ENCODE peak calls at places on chromosome 5, in five cellular contexts. One of them, this sample, is unnamed.

GRCh38 chr5:132394681-132395259 is 25.3 kb downstream of the SLC22A5 start:
- DNase-seq in A549: no peak
- DNase-seq in H1: no peak
- DNase-seq in HepG2: no peak
- DNase-seq in GM12878: no peak
- DNase-seq in this sample: no peak

GRCh38 chr5:172107606-172108005 is 80.4 kb downstream of the STK10 start:
- DNase-seq in GM12878: no peak
- DNase-seq in H1: no peak
- DNase-seq in A549: peak
- DNase-seq in HepG2: no peak
- DNase-seq in this sample: no peak

GRCh38 chr5:137192293-137192743 is 306.8 kb downstream of the SPOCK1 start:
- DNase-seq in H1: no peak
- DNase-seq in A549: peak
- DNase-seq in HepG2: no peak
- DNase-seq in GM12878: no peak
- DNase-seq in this sample: no peak

GRCh38 chr5:73534001-73534547 is 31.4 kb downstream of the ANKRA2 start:
- DNase-seq in A549: no peak
- DNase-seq in HepG2: no peak
- DNase-seq in GM12878: no peak
- DNase-seq in H1: no peak
- DNase-seq in this sample: no peak

GRCh38 chr5:117947121-117947520 is 1041.2 kb downstream of the DTWD2 start:
- DNase-seq in GM12878: no peak
- DNase-seq in HepG2: no peak
- DNase-seq in A549: no peak
- DNase-seq in H1: no peak
- DNase-seq in this sample: no peak

GRCh38 chr5:145856285-145856818 is 16.5 kb downstream of the GRXCR2 start:
- DNase-seq in GM12878: no peak
- DNase-seq in A549: no peak
- DNase-seq in H1: peak
- DNase-seq in HepG2: peak
- DNase-seq in this sample: no peak

GRCh38 chr5:65481635-65482271 is at the start of gene ADAMTS6:
- DNase-seq in A549: peak
- DNase-seq in HepG2: peak
- DNase-seq in GM12878: peak
- DNase-seq in H1: peak
- DNase-seq in this sample: peak

GRCh38 chr5:120228262-120229031 is 235.7 kb upstream of the PRR16 start:
- DNase-seq in GM12878: no peak
- DNase-seq in H1: no peak
- DNase-seq in HepG2: peak
- DNase-seq in A549: peak
- DNase-seq in this sample: no peak

GRCh38 chr5:174751154-174751990 is 27.0 kb downstream of the MSX2 start:
- DNase-seq in A549: no peak
- DNase-seq in H1: peak
- DNase-seq in GM12878: no peak
- DNase-seq in HepG2: no peak
- DNase-seq in this sample: no peak

GRCh38 chr5:6402939-6403338 is 24.6 kb upstream of the MED10 start:
- DNase-seq in GM12878: peak
- DNase-seq in HepG2: no peak
- DNase-seq in H1: no peak
- DNase-seq in A549: no peak
- DNase-seq in this sample: no peak

GRCh38 chr5:3911111-3911510 is 315.5 kb downstream of the IRX1 start:
- DNase-seq in A549: no peak
- DNase-seq in HepG2: no peak
- DNase-seq in GM12878: no peak
- DNase-seq in H1: no peak
- DNase-seq in this sample: no peak

GRCh38 chr5:143248822-143249579 is 154.5 kb downstream of the NR3C1 start:
- DNase-seq in H1: no peak
- DNase-seq in GM12878: no peak
- DNase-seq in HepG2: peak
- DNase-seq in A549: peak
- DNase-seq in this sample: peak

GRCh38 chr5:179680014-179680779 is 637 bp downstream of the CBY3 start:
- DNase-seq in H1: no peak
- DNase-seq in HepG2: peak
- DNase-seq in A549: no peak
- DNase-seq in GM12878: no peak
- DNase-seq in this sample: no peak

DNA sequence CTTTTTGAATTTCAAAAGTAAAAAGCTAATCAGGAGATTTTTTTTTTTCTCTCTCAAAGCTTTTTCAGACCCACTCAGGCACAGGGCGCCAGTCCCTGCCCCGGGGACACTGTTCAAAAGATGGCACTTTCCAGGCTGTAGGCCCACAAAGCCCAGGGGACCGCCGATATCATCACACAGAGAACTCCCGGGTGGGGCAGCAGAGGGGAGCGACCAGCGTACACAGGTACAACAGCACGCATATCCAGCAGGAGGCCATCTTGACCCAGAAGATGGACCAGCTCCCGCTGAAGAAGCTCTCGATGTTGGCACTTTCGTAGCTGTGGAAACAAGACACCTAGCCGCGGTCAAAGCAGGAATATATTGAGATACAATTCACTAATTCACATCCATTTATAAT is 108.3 kb downstream of the THBS4 start:
- DNase-seq in A549: no peak
- DNase-seq in H1: no peak
- DNase-seq in GM12878: no peak
- DNase-seq in HepG2: no peak
- DNase-seq in this sample: no peak
- H3K4me2 ChIP-seq in A549: no peak
- H3K4me2 ChIP-seq in H1: no peak
- H3K4me2 ChIP-seq in GM12878: peak
- H3K4me2 ChIP-seq in HepG2: no peak
- H3K4me2 ChIP-seq in this sample: no peak

GRCh38 chr5:78667461-78668103 is 19.0 kb upstream of the LHFPL2 start:
- DNase-seq in GM12878: no peak
- DNase-seq in A549: no peak
- DNase-seq in H1: no peak
- DNase-seq in HepG2: no peak
- DNase-seq in this sample: no peak

GRCh38 chr5:78669331-78669730 is 20.8 kb upstream of the LHFPL2 start:
- DNase-seq in H1: no peak
- DNase-seq in A549: no peak
- DNase-seq in HepG2: no peak
- DNase-seq in GM12878: no peak
- DNase-seq in this sample: no peak

GRCh38 chr5:78670870-78671269 is 22.3 kb upstream of the LHFPL2 start:
- DNase-seq in GM12878: no peak
- DNase-seq in H1: no peak
- DNase-seq in HepG2: no peak
- DNase-seq in A549: no peak
- DNase-seq in this sample: no peak

GRCh38 chr5:78672154-78672553 is 23.6 kb upstream of the LHFPL2 start:
- DNase-seq in A549: no peak
- DNase-seq in HepG2: no peak
- DNase-seq in GM12878: no peak
- DNase-seq in H1: no peak
- DNase-seq in this sample: no peak

DNA sequence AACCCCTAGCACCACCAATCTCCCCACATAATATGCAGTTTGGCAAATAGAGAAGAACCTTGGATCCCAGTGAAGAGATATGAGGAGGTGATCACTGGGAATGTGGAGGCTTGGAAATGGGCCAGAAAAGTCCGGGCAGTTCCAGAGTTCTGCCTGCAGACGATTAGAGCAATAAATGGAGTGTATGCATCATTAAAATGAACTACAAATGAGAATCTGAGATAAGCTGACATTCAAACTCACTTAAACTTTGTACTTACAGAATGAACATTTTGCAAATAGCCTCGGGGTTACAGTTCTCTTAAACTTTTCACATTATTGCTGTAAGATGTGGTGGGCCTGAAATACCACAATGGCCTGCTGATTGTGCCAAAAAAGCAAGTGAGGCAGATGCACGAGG is 23.0 kb upstream of the LHFPL2 start:
- DNase-seq in H1: no peak
- DNase-seq in HepG2: peak
- DNase-seq in GM12878: no peak
- DNase-seq in A549: peak
- DNase-seq in this sample: no peak
- TF ChIP-seq HDAC2 in H1: no peak
- TF ChIP-seq HDAC2 in HepG2: no peak
- TF ChIP-seq HDAC2 in GM12878: no peak
- TF ChIP-seq HDAC2 in A549: no peak
- TF ChIP-seq HDAC2 in this sample: no peak

GRCh38 chr5:148837383-148837782 is 11.0 kb downstream of the ADRB2 start:
- DNase-seq in HepG2: no peak
- DNase-seq in A549: no peak
- DNase-seq in GM12878: no peak
- DNase-seq in H1: no peak
- DNase-seq in this sample: no peak

GRCh38 chr5:148833925-148834324 is 7.5 kb downstream of the ADRB2 start:
- DNase-seq in HepG2: no peak
- DNase-seq in GM12878: no peak
- DNase-seq in H1: no peak
- DNase-seq in A549: no peak
- DNase-seq in this sample: no peak

GRCh38 chr5:148833122-148833521 is 6.7 kb downstream of the ADRB2 start:
- DNase-seq in A549: no peak
- DNase-seq in GM12878: no peak
- DNase-seq in HepG2: no peak
- DNase-seq in H1: no peak
- DNase-seq in this sample: no peak

GRCh38 chr5:148836272-148837250 is 10.2 kb downstream of the ADRB2 start:
- DNase-seq in H1: no peak
- DNase-seq in GM12878: no peak
- DNase-seq in HepG2: no peak
- DNase-seq in A549: no peak
- DNase-seq in this sample: no peak

DNA sequence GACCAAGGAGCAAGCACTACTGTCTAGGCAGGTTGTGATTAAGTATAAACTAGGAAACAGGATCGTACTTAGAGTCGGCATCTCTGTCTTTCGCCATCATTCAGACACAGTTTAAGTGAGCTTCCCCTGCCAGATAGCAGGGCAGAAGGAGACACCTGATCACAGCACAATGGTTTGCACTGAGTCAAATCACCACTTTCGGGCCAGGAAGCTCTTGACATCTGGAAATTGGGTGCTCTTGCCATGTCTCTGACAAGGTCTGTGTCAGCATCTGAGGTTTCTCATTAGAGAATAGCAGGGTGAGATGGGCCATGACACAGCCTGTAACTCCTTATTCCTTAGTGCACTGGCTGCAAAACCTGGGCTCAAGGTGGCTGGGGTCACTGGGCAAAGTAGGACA is 8.3 kb downstream of the ADRB2 start:
- DNase-seq in H1: no peak
- DNase-seq in HepG2: no peak
- DNase-seq in A549: no peak
- DNase-seq in GM12878: peak
- DNase-seq in this sample: no peak
- H3K4me2 ChIP-seq in H1: no peak
- H3K4me2 ChIP-seq in HepG2: no peak
- H3K4me2 ChIP-seq in A549: no peak
- H3K4me2 ChIP-seq in GM12878: no peak
- H3K4me2 ChIP-seq in this sample: no peak

DNA sequence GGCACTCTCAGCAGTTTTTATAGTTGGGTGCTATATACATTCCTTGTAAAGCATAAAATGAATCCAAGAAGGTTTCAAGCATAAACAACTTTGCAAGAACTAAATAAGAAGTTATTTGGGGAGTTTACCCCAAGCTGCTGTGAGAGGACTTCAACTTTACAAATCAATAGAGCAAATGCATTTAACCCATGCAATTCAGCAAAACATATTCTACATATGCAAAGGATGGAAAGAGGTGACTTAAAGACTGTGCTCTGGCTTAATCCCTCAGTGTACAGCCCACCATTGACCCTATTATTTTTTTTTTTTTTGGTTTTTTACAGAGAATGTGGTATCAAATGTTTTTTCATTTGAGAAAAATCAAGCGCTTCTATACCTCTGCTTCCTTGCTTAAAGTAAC is 736.5 kb downstream of the CETN3 start:
- DNase-seq in HepG2: no peak
- DNase-seq in H1: no peak
- DNase-seq in A549: no peak
- DNase-seq in GM12878: no peak
- DNase-seq in this sample: no peak
- TF ChIP-seq HDAC2 in HepG2: no peak
- TF ChIP-seq HDAC2 in H1: no peak
- TF ChIP-seq HDAC2 in A549: no peak
- TF ChIP-seq HDAC2 in GM12878: no peak
- TF ChIP-seq HDAC2 in this sample: no peak

DNA sequence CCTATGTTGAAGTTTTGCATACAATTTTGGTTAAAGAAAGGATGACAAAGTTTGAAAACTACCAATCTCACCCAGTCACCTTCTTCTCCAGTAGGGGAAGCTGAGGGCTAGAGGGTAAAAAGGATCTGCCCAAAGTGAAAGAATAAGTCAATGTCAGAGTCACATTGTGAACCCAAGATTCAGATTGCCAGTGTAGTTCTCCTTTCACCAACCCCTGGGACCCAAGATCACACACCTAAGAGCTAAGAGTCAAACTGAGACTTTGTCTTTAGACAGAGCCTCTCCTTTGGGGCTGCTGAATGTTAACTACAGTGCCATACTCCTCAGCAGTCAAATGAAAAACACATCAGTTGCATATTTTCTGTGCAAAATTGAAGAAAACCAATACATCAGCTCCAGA is 210.6 kb downstream of the ATP10B start:
- DNase-seq in HepG2: no peak
- DNase-seq in GM12878: no peak
- DNase-seq in A549: no peak
- DNase-seq in H1: no peak
- DNase-seq in this sample: no peak
- H3K4me2 ChIP-seq in HepG2: no peak
- H3K4me2 ChIP-seq in GM12878: no peak
- H3K4me2 ChIP-seq in A549: no peak
- H3K4me2 ChIP-seq in H1: no peak
- H3K4me2 ChIP-seq in this sample: no peak

GRCh38 chr5:157290156-157290980 is 24.4 kb downstream of the CYFIP2 start:
- DNase-seq in HepG2: peak
- DNase-seq in H1: no peak
- DNase-seq in GM12878: no peak
- DNase-seq in A549: peak
- DNase-seq in this sample: no peak
- TF ChIP-seq HDAC2 in HepG2: no peak
- TF ChIP-seq HDAC2 in H1: no peak
- TF ChIP-seq HDAC2 in GM12878: no peak
- TF ChIP-seq HDAC2 in A549: no peak
- TF ChIP-seq HDAC2 in this sample: no peak

GRCh38 chr5:135177591-135177990 is 143.6 kb upstream of the PITX1 start:
- DNase-seq in A549: no peak
- DNase-seq in H1: no peak
- DNase-seq in GM12878: no peak
- DNase-seq in HepG2: no peak
- DNase-seq in this sample: no peak
- H3K4me2 ChIP-seq in A549: no peak
- H3K4me2 ChIP-seq in H1: no peak
- H3K4me2 ChIP-seq in GM12878: no peak
- H3K4me2 ChIP-seq in HepG2: no peak
- H3K4me2 ChIP-seq in this sample: no peak

This sample was measured in K562.